ENCODE peak calls at places on chromosomes 5 and 9, in four cellular contexts. One of them, this sample, is unnamed.

GRCh38 chr5:178202541-178202940 is 1.8 kb upstream of the HNRNPAB start:
- DNase-seq in H1: no peak
- DNase-seq in heart right ventricle: no peak
- DNase-seq in endothelial cell of umbilical vein: no peak
- DNase-seq in this sample: no peak

GRCh38 chr5:172800088-172800551 is 29.1 kb upstream of the DUSP1 start:
- DNase-seq in H1: no peak
- DNase-seq in heart right ventricle: peak
- DNase-seq in endothelial cell of umbilical vein: no peak
- DNase-seq in this sample: peak

GRCh38 chr9:116163293-116164055 is 9.9 kb downstream of the PAPPA start:
- DNase-seq in H1: no peak
- DNase-seq in heart right ventricle: no peak
- DNase-seq in endothelial cell of umbilical vein: no peak
- DNase-seq in this sample: no peak

GRCh38 chr5:169126376-169127043 is 174.4 kb downstream of the SLIT3 start:
- DNase-seq in H1: no peak
- DNase-seq in heart right ventricle: no peak
- DNase-seq in endothelial cell of umbilical vein: no peak
- DNase-seq in this sample: no peak

GRCh38 chr9:99192786-99193465 is 28.8 kb downstream of the ALG2 start:
- DNase-seq in H1: no peak
- DNase-seq in heart right ventricle: no peak
- DNase-seq in endothelial cell of umbilical vein: no peak
- DNase-seq in this sample: no peak

GRCh38 chr5:172385164-172385563 is 69.2 kb downstream of the SH3PXD2B start:
- DNase-seq in H1: no peak
- DNase-seq in heart right ventricle: no peak
- DNase-seq in endothelial cell of umbilical vein: no peak
- DNase-seq in this sample: no peak

GRCh38 chr5:134905246-134905996 is 490 bp downstream of the PCBD2 start:
- DNase-seq in H1: no peak
- DNase-seq in heart right ventricle: peak
- DNase-seq in endothelial cell of umbilical vein: peak
- DNase-seq in this sample: peak

GRCh38 chr5:179678238-179679013 is 2.4 kb downstream of the CBY3 start:
- DNase-seq in H1: peak
- DNase-seq in heart right ventricle: peak
- DNase-seq in endothelial cell of umbilical vein: peak
- DNase-seq in this sample: peak

GRCh38 chr5:173178369-173178910 is 34.1 kb downstream of the BNIP1 start:
- DNase-seq in H1: no peak
- DNase-seq in heart right ventricle: no peak
- DNase-seq in endothelial cell of umbilical vein: no peak
- DNase-seq in this sample: no peak

GRCh38 chr9:135095470-135096407 is 8.3 kb downstream of the OLFM1 start:
- DNase-seq in H1: no peak
- DNase-seq in heart right ventricle: no peak
- DNase-seq in endothelial cell of umbilical vein: no peak
- DNase-seq in this sample: no peak

GRCh38 chr5:177378884-177379883 is 5.0 kb upstream of the SLC34A1 start:
- DNase-seq in H1: no peak
- DNase-seq in heart right ventricle: no peak
- DNase-seq in endothelial cell of umbilical vein: no peak
- DNase-seq in this sample: peak

GRCh38 chr9:129702563-129702962 is 37.1 kb downstream of the PRRX2 start:
- DNase-seq in H1: no peak
- DNase-seq in heart right ventricle: no peak
- DNase-seq in endothelial cell of umbilical vein: no peak
- DNase-seq in this sample: peak

GRCh38 chr9:22405869-22406659 is 40.6 kb upstream of the DMRTA1 start:
- DNase-seq in H1: no peak
- DNase-seq in heart right ventricle: no peak
- DNase-seq in endothelial cell of umbilical vein: no peak
- DNase-seq in this sample: no peak

GRCh38 chr5:117769877-117770276 is 1195.3 kb upstream of the SEMA6A start:
- DNase-seq in H1: no peak
- DNase-seq in heart right ventricle: no peak
- DNase-seq in endothelial cell of umbilical vein: no peak
- DNase-seq in this sample: no peak

GRCh38 chr5:930853-931252 is 38.2 kb downstream of the TRIP13 start:
- DNase-seq in H1: no peak
- DNase-seq in heart right ventricle: no peak
- DNase-seq in endothelial cell of umbilical vein: no peak
- DNase-seq in this sample: no peak

GRCh38 chr9:18260527-18260926 is 213.4 kb upstream of the ADAMTSL1 start:
- DNase-seq in H1: no peak
- DNase-seq in heart right ventricle: no peak
- DNase-seq in endothelial cell of umbilical vein: no peak
- DNase-seq in this sample: no peak

GRCh38 chr5:167754501-167754941 is 536.9 kb upstream of the WWC1 start:
- DNase-seq in H1: no peak
- DNase-seq in heart right ventricle: no peak
- DNase-seq in endothelial cell of umbilical vein: no peak
- DNase-seq in this sample: no peak

GRCh38 chr5:109168151-109168550 is 241.6 kb downstream of the PJA2 start:
- DNase-seq in H1: no peak
- DNase-seq in heart right ventricle: no peak
- DNase-seq in endothelial cell of umbilical vein: no peak
- DNase-seq in this sample: no peak
- H3K27ac ChIP-seq in H1: no peak
- H3K27ac ChIP-seq in heart right ventricle: no peak
- H3K27ac ChIP-seq in endothelial cell of umbilical vein: no peak
- H3K27ac ChIP-seq in this sample: no peak

DNA sequence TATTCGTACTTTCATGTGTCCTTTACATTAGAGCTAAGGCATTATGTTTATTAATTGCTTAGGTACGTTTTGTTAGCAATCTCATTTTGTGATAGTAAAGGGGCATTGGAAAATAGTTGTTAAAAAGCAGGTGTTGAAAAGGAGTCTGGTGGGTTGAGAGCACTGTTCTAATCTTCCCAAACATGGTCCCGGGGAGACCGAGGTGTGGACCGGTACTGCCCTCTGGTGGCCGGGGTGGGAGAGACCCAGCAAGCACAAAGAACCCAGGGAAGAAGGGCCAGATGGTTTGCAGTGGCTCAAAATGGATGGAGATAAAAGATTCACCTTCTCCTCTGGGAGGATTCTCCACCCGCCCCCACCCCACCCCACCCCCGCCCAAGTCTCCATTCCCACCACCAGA is 26.1 kb downstream of the IDNK start:
- DNase-seq in H1: peak
- DNase-seq in heart right ventricle: peak
- DNase-seq in endothelial cell of umbilical vein: peak
- DNase-seq in this sample: peak
- TF ChIP-seq CTCF in H1: peak
- TF ChIP-seq CTCF in heart right ventricle: peak
- TF ChIP-seq CTCF in endothelial cell of umbilical vein: peak
- TF ChIP-seq CTCF in this sample: peak

GRCh38 chr9:95109456-95109855 is 208.1 kb downstream of the FANCC start:
- DNase-seq in H1: no peak
- DNase-seq in heart right ventricle: no peak
- DNase-seq in endothelial cell of umbilical vein: no peak
- DNase-seq in this sample: no peak
- H3K27ac ChIP-seq in H1: no peak
- H3K27ac ChIP-seq in heart right ventricle: no peak
- H3K27ac ChIP-seq in endothelial cell of umbilical vein: no peak
- H3K27ac ChIP-seq in this sample: peak

GRCh38 chr9:133856798-133857197 is 118.6 kb upstream of the SARDH start:
- DNase-seq in H1: no peak
- DNase-seq in heart right ventricle: no peak
- DNase-seq in endothelial cell of umbilical vein: no peak
- DNase-seq in this sample: no peak

GRCh38 chr9:133855802-133856592 is 117.8 kb upstream of the SARDH start:
- DNase-seq in H1: no peak
- DNase-seq in heart right ventricle: peak
- DNase-seq in endothelial cell of umbilical vein: peak
- DNase-seq in this sample: peak

GRCh38 chr9:133861103-133861502 is 123.0 kb upstream of the SARDH start:
- DNase-seq in H1: no peak
- DNase-seq in heart right ventricle: no peak
- DNase-seq in endothelial cell of umbilical vein: no peak
- DNase-seq in this sample: no peak

GRCh38 chr9:133857639-133858038 is 119.5 kb upstream of the SARDH start:
- DNase-seq in H1: no peak
- DNase-seq in heart right ventricle: no peak
- DNase-seq in endothelial cell of umbilical vein: no peak
- DNase-seq in this sample: no peak

GRCh38 chr9:133858771-133859170 is 120.6 kb upstream of the SARDH start:
- DNase-seq in H1: no peak
- DNase-seq in heart right ventricle: no peak
- DNase-seq in endothelial cell of umbilical vein: no peak
- DNase-seq in this sample: no peak
- TF ChIP-seq CTCF in H1: no peak
- TF ChIP-seq CTCF in heart right ventricle: no peak
- TF ChIP-seq CTCF in endothelial cell of umbilical vein: no peak
- TF ChIP-seq CTCF in this sample: no peak

DNA sequence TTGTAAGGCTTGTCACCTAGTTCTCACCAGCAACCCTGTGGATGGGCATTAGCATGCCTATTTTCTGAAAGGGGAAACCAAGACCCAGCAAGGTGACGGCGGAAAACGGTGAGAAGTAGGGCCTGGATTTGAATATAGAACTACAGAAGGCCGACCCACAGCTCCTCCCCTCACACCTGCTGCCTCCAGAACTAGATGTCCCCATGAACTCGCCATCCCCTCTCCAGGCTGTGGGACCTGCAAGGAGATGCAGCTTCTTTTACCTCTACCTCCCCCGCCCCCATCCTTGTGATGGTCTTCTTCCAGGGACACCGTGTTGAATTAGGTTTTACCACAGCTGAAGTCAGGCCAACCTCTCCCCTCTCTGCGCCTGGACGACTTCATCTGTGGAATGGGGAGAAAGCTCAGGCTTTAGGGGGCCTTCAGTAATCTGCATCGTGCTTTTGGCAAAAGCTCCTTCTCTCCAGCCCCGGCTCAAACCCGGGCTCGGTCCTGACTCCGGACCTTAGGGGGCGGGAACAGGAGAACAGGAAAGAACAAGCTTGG is 4.2 kb upstream of the MSX2 start:
- DNase-seq in H1: no peak
- DNase-seq in heart right ventricle: no peak
- DNase-seq in endothelial cell of umbilical vein: no peak
- DNase-seq in this sample: no peak
- H3K27ac ChIP-seq in H1: no peak
- H3K27ac ChIP-seq in heart right ventricle: no peak
- H3K27ac ChIP-seq in endothelial cell of umbilical vein: no peak
- H3K27ac ChIP-seq in this sample: no peak

DNA sequence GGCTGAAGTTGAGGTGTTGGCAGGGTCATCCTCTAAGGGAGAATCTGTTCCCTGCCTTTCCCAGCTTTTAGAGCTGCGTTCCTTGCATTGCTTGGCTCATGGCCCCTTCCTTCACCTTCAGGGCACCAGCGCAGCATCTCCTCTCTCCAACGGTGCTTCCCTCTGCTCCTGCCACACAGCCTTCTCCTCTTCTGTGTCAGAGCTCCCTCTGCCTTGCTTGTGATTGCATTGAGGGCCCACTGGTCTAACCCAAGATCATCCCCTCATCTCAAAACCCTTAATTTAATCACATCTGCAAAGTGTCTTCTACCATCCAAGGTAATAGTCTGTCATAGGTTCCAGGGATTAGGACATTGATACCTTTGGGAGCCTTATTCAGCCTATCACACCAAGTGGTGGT is 205.7 kb upstream of the TBCA start:
- DNase-seq in H1: no peak
- DNase-seq in heart right ventricle: no peak
- DNase-seq in endothelial cell of umbilical vein: no peak
- DNase-seq in this sample: no peak
- TF ChIP-seq CTCF in H1: peak
- TF ChIP-seq CTCF in heart right ventricle: no peak
- TF ChIP-seq CTCF in endothelial cell of umbilical vein: no peak
- TF ChIP-seq CTCF in this sample: no peak

GRCh38 chr5:124453221-124454032 is 293.0 kb downstream of the ZNF608 start:
- DNase-seq in H1: no peak
- DNase-seq in heart right ventricle: no peak
- DNase-seq in endothelial cell of umbilical vein: no peak
- DNase-seq in this sample: no peak
- H3K27ac ChIP-seq in H1: no peak
- H3K27ac ChIP-seq in heart right ventricle: no peak
- H3K27ac ChIP-seq in endothelial cell of umbilical vein: no peak
- H3K27ac ChIP-seq in this sample: no peak

GRCh38 chr5:148595697-148596096 is 58.6 kb downstream of the HTR4 start:
- DNase-seq in H1: no peak
- DNase-seq in heart right ventricle: no peak
- DNase-seq in endothelial cell of umbilical vein: no peak
- DNase-seq in this sample: no peak
- TF ChIP-seq CTCF in H1: no peak
- TF ChIP-seq CTCF in heart right ventricle: no peak
- TF ChIP-seq CTCF in endothelial cell of umbilical vein: no peak
- TF ChIP-seq CTCF in this sample: no peak

GRCh38 chr9:107142430-107142829 is 140.6 kb upstream of the RAD23B start:
- DNase-seq in H1: no peak
- DNase-seq in heart right ventricle: peak
- DNase-seq in endothelial cell of umbilical vein: no peak
- DNase-seq in this sample: no peak
- H3K27ac ChIP-seq in H1: no peak
- H3K27ac ChIP-seq in heart right ventricle: no peak
- H3K27ac ChIP-seq in endothelial cell of umbilical vein: no peak
- H3K27ac ChIP-seq in this sample: no peak

GRCh38 chr5:142654578-142655042 is 31.3 kb downstream of the FGF1 start:
- DNase-seq in H1: no peak
- DNase-seq in heart right ventricle: no peak
- DNase-seq in endothelial cell of umbilical vein: no peak
- DNase-seq in this sample: no peak
- TF ChIP-seq CTCF in H1: peak
- TF ChIP-seq CTCF in heart right ventricle: peak
- TF ChIP-seq CTCF in endothelial cell of umbilical vein: no peak
- TF ChIP-seq CTCF in this sample: no peak

This sample was measured in RWPE1.